ENCODE peak calls at places on chromosomes 12 and 14, in five cellular contexts. A is stimulated activated CD4-positive, alpha-beta T cell treated with anti-CD3 and anti-CD28 coated beads, Interleukin-4, amount 100 ng/mL, for 24 hours; W is GM20000; Y is fibroblast of pulmonary artery; T is activated CD8-positive, alpha-beta memory T cell treated with anti-CD3 and anti-CD28 coated beads, Interleukin-2, amount 50 U/mL, for 4 hours. B is an unnamed sample.

GRCh38 chr12:57616383-57617101 is 5.3 kb downstream of the ARHGEF25 start:
- DNase-seq in T (no peak), W (no peak), Y (peak), A (no peak), B (no peak)

GRCh38 chr12:113207621-113208040 is 13.6 kb upstream of the TPCN1 start:
- DNase-seq in T (no peak), Y (no peak), W (peak), A (no peak), B (peak)

GRCh38 chr12:65520658-65521057 is 242.2 kb downstream of the MSRB3 start:
- DNase-seq in W (no peak), T (no peak), Y (no peak), A (no peak), B (no peak)

GRCh38 chr12:6807170-6807569 is 14.5 kb upstream of the GPR162 start:
- DNase-seq in A (no peak), Y (no peak), T (no peak), W (no peak), B (no peak)

GRCh38 chr12:85794551-85794950 is 41.7 kb downstream of the RASSF9 start:
- DNase-seq in W (no peak), A (no peak), T (no peak), Y (no peak), B (no peak)

GRCh38 chr12:32444895-32445294 is 45.5 kb downstream of the FGD4 start:
- DNase-seq in T (no peak), W (no peak), A (no peak), Y (peak), B (no peak)

GRCh38 chr12:6163554-6164060 is 36.6 kb upstream of the CD9 start:
- DNase-seq in Y (no peak), A (no peak), T (no peak), W (no peak), B (no peak)

GRCh38 chr14:76917759-76918175 is 91.6 kb downstream of the LRRC74A start:
- DNase-seq in W (no peak), Y (no peak), A (no peak), T (no peak), B (no peak)

GRCh38 chr12:12384601-12385321 is 27.9 kb downstream of the BORCS5 start:
- DNase-seq in A (peak), W (no peak), Y (no peak), T (peak), B (peak)

GRCh38 chr12:79624378-79624777 is 66.4 kb downstream of the PAWR start:
- DNase-seq in Y (peak), T (no peak), A (no peak), W (no peak), B (no peak)

GRCh38 chr12:6235499-6235898 is 35.3 kb downstream of the CD9 start:
- DNase-seq in Y (no peak), T (no peak), A (no peak), W (no peak), B (no peak)

GRCh38 chr14:56992332-56992820 is 182.1 kb upstream of the OTX2 start:
- DNase-seq in Y (no peak), T (no peak), A (no peak), W (no peak), B (no peak)